ENCODE peak calls at places on chromosomes 7 and 10, in five cellular contexts. One of them, this sample, is unnamed.

GRCh38 chr7:48904975-48905374 is 19.4 kb upstream of the CDC14C start:
- DNase-seq in posterior vena cava: no peak
- DNase-seq in dermis blood vessel endothelial cell: no peak
- DNase-seq in Caco-2: no peak
- DNase-seq in A549: peak; percentile 50
- DNase-seq in this sample: no peak

GRCh38 chr10:70584366-70584765 is 18.2 kb downstream of the PRF1 start:
- DNase-seq in posterior vena cava: peak; percentile 48
- DNase-seq in dermis blood vessel endothelial cell: no peak
- DNase-seq in Caco-2: no peak
- DNase-seq in A549: no peak
- DNase-seq in this sample: no peak

GRCh38 chr10:32077896-32078295 is 21.7 kb upstream of the KIF5B start:
- DNase-seq in posterior vena cava: peak; percentile 87
- DNase-seq in dermis blood vessel endothelial cell: peak; percentile 17
- DNase-seq in Caco-2: no peak
- DNase-seq in A549: peak; percentile 28
- DNase-seq in this sample: peak; percentile 65

GRCh38 chr10:24951201-24952145 is 933 bp downstream of the PRTFDC1 start:
- DNase-seq in posterior vena cava: no peak
- DNase-seq in dermis blood vessel endothelial cell: peak; percentile 20
- DNase-seq in Caco-2: peak; percentile 75
- DNase-seq in A549: peak; percentile 46
- DNase-seq in this sample: peak; percentile 74

GRCh38 chr7:114026486-114027089 is 107.8 kb upstream of the PPP1R3A start:
- DNase-seq in posterior vena cava: no peak
- DNase-seq in dermis blood vessel endothelial cell: peak; percentile 77
- DNase-seq in Caco-2: no peak
- DNase-seq in A549: peak; percentile 48
- DNase-seq in this sample: no peak

GRCh38 chr7:51090411-51090810 is 226.2 kb downstream of the COBL start:
- DNase-seq in posterior vena cava: no peak
- DNase-seq in dermis blood vessel endothelial cell: no peak
- DNase-seq in Caco-2: no peak
- DNase-seq in A549: no peak
- DNase-seq in this sample: no peak

GRCh38 chr10:6713716-6714115 is 133.6 kb upstream of the PRKCQ start:
- DNase-seq in posterior vena cava: no peak
- DNase-seq in dermis blood vessel endothelial cell: peak; percentile 11
- DNase-seq in Caco-2: no peak
- DNase-seq in A549: no peak
- DNase-seq in this sample: no peak

GRCh38 chr10:118626953-118627352 is 31.5 kb upstream of the PRLHR start:
- DNase-seq in posterior vena cava: no peak
- DNase-seq in dermis blood vessel endothelial cell: no peak
- DNase-seq in Caco-2: no peak
- DNase-seq in A549: no peak
- DNase-seq in this sample: no peak

GRCh38 chr10:96261132-96261531 is 10.2 kb downstream of the BLNK start:
- DNase-seq in posterior vena cava: no peak
- DNase-seq in dermis blood vessel endothelial cell: no peak
- DNase-seq in Caco-2: no peak
- DNase-seq in A549: no peak
- DNase-seq in this sample: no peak

GRCh38 chr7:138865843-138866242 is 67.8 kb upstream of the ATP6V0A4 start:
- DNase-seq in posterior vena cava: no peak
- DNase-seq in dermis blood vessel endothelial cell: peak; percentile 24
- DNase-seq in Caco-2: no peak
- DNase-seq in A549: no peak
- DNase-seq in this sample: no peak

GRCh38 chr10:131127122-131127589 is 184.4 kb downstream of the TCERG1L start:
- DNase-seq in posterior vena cava: no peak
- DNase-seq in dermis blood vessel endothelial cell: no peak
- DNase-seq in Caco-2: peak; percentile 0
- DNase-seq in A549: no peak
- DNase-seq in this sample: no peak

GRCh38 chr10:87684001-87684628 is 24.4 kb downstream of the PAPSS2 start:
- DNase-seq in posterior vena cava: no peak
- DNase-seq in dermis blood vessel endothelial cell: no peak
- DNase-seq in Caco-2: no peak
- DNase-seq in A549: no peak
- DNase-seq in this sample: no peak

GRCh38 chr10:92493362-92493761 is 80.5 kb downstream of the IDE start:
- DNase-seq in posterior vena cava: no peak
- DNase-seq in dermis blood vessel endothelial cell: no peak
- DNase-seq in Caco-2: no peak
- DNase-seq in A549: no peak
- DNase-seq in this sample: no peak

GRCh38 chr10:96124230-96125141 is 5.6 kb upstream of the ZNF518A start:
- DNase-seq in posterior vena cava: no peak
- DNase-seq in dermis blood vessel endothelial cell: peak; percentile 21
- DNase-seq in Caco-2: peak; percentile 85
- DNase-seq in A549: peak; percentile 80
- DNase-seq in this sample: peak; percentile 39

GRCh38 chr7:139153832-139154231 is 44.3 kb upstream of the ZC3HAV1 start:
- DNase-seq in posterior vena cava: no peak
- DNase-seq in dermis blood vessel endothelial cell: peak; percentile 79
- DNase-seq in Caco-2: no peak
- DNase-seq in A549: peak; percentile 4
- DNase-seq in this sample: no peak

GRCh38 chr10:28082316-28082715 is 83.4 kb upstream of the ODAD2 start:
- DNase-seq in posterior vena cava: no peak
- DNase-seq in dermis blood vessel endothelial cell: no peak
- DNase-seq in Caco-2: no peak
- DNase-seq in A549: no peak
- DNase-seq in this sample: no peak

GRCh38 chr7:150974468-150975391 is 3.4 kb downstream of the KCNH2 start:
- DNase-seq in posterior vena cava: peak; percentile 83
- DNase-seq in dermis blood vessel endothelial cell: peak; percentile 27
- DNase-seq in Caco-2: no peak
- DNase-seq in A549: peak; percentile 44
- DNase-seq in this sample: peak; percentile 87

GRCh38 chr10:48457949-48458661 is 146.8 kb downstream of the ARHGAP22 start:
- DNase-seq in posterior vena cava: no peak
- DNase-seq in dermis blood vessel endothelial cell: no peak
- DNase-seq in Caco-2: peak; percentile 37
- DNase-seq in A549: no peak
- DNase-seq in this sample: no peak

GRCh38 chr10:88849224-88849623 is 2.4 kb downstream of the ANKRD22 start:
- DNase-seq in posterior vena cava: no peak
- DNase-seq in dermis blood vessel endothelial cell: no peak
- DNase-seq in Caco-2: no peak
- DNase-seq in A549: no peak
- DNase-seq in this sample: no peak

GRCh38 chr10:78413294-78414055 is 379.8 kb downstream of the RPS24 start:
- DNase-seq in posterior vena cava: peak; percentile 3
- DNase-seq in dermis blood vessel endothelial cell: no peak
- DNase-seq in Caco-2: no peak
- DNase-seq in A549: no peak
- DNase-seq in this sample: no peak

GRCh38 chr7:107980171-107980570 is 22.8 kb downstream of the LAMB1 start:
- DNase-seq in posterior vena cava: no peak
- DNase-seq in dermis blood vessel endothelial cell: no peak
- DNase-seq in Caco-2: no peak
- DNase-seq in A549: no peak
- DNase-seq in this sample: no peak

GRCh38 chr10:25078659-25079429 is 62.4 kb downstream of the THNSL1 start:
- DNase-seq in posterior vena cava: no peak
- DNase-seq in dermis blood vessel endothelial cell: no peak
- DNase-seq in Caco-2: peak; percentile 56
- DNase-seq in A549: peak; percentile 42
- DNase-seq in this sample: no peak

GRCh38 chr10:103534621-103535498 is 41.4 kb downstream of the NEURL1 start:
- DNase-seq in posterior vena cava: peak; percentile 52
- DNase-seq in dermis blood vessel endothelial cell: no peak
- DNase-seq in Caco-2: no peak
- DNase-seq in A549: no peak
- DNase-seq in this sample: no peak

GRCh38 chr7:48781783-48782182 is 142.6 kb upstream of the CDC14C start:
- DNase-seq in posterior vena cava: no peak
- DNase-seq in dermis blood vessel endothelial cell: no peak
- DNase-seq in Caco-2: no peak
- DNase-seq in A549: no peak
- DNase-seq in this sample: no peak

GRCh38 chr7:44194069-44194468 is 4.8 kb upstream of the GCK start:
- DNase-seq in posterior vena cava: no peak
- DNase-seq in dermis blood vessel endothelial cell: no peak
- DNase-seq in Caco-2: no peak
- DNase-seq in A549: no peak
- DNase-seq in this sample: no peak

GRCh38 chr7:150420987-150421674 is 29.3 kb upstream of the GIMAP8 start:
- DNase-seq in posterior vena cava: peak; percentile 94
- DNase-seq in dermis blood vessel endothelial cell: peak; percentile 89
- DNase-seq in Caco-2: peak; percentile 88
- DNase-seq in A549: peak; percentile 79
- DNase-seq in this sample: peak; percentile 83

GRCh38 chr10:85926136-85926535 is 440.5 kb downstream of the GRID1 start:
- DNase-seq in posterior vena cava: no peak
- DNase-seq in dermis blood vessel endothelial cell: no peak
- DNase-seq in Caco-2: no peak
- DNase-seq in A549: no peak
- DNase-seq in this sample: no peak

GRCh38 chr7:19713676-19714075 is 4.8 kb upstream of the POLR1F start:
- DNase-seq in posterior vena cava: no peak
- DNase-seq in dermis blood vessel endothelial cell: peak; percentile 70
- DNase-seq in Caco-2: no peak
- DNase-seq in A549: peak; percentile 54
- DNase-seq in this sample: no peak

GRCh38 chr10:7053195-7053594 is 357.6 kb downstream of the SFMBT2 start:
- DNase-seq in posterior vena cava: no peak
- DNase-seq in dermis blood vessel endothelial cell: no peak
- DNase-seq in Caco-2: no peak
- DNase-seq in A549: no peak
- DNase-seq in this sample: no peak

GRCh38 chr7:14521183-14521582 is 381.4 kb downstream of the DGKB start:
- DNase-seq in posterior vena cava: no peak
- DNase-seq in dermis blood vessel endothelial cell: no peak
- DNase-seq in Caco-2: no peak
- DNase-seq in A549: no peak
- DNase-seq in this sample: no peak

GRCh38 chr7:5001003-5001402 is 42.0 kb upstream of the MMD2 start:
- DNase-seq in posterior vena cava: no peak
- DNase-seq in dermis blood vessel endothelial cell: no peak
- DNase-seq in Caco-2: no peak
- DNase-seq in A549: no peak
- DNase-seq in this sample: no peak

GRCh38 chr7:24732646-24733413 is 24.4 kb downstream of the GSDME start:
- DNase-seq in posterior vena cava: no peak
- DNase-seq in dermis blood vessel endothelial cell: peak; percentile 19
- DNase-seq in Caco-2: peak; percentile 65
- DNase-seq in A549: peak; percentile 71
- DNase-seq in this sample: no peak

GRCh38 chr10:70234668-70235447 is 1.6 kb upstream of the PPA1 start:
- DNase-seq in posterior vena cava: no peak
- DNase-seq in dermis blood vessel endothelial cell: no peak
- DNase-seq in Caco-2: no peak
- DNase-seq in A549: no peak
- DNase-seq in this sample: no peak

GRCh38 chr7:114818501-114818900 is 103.4 kb upstream of the MDFIC start:
- DNase-seq in posterior vena cava: no peak
- DNase-seq in dermis blood vessel endothelial cell: peak; percentile 8
- DNase-seq in Caco-2: no peak
- DNase-seq in A549: peak; percentile 41
- DNase-seq in this sample: no peak

GRCh38 chr7:93894426-93894825 is 3.9 kb upstream of the TFPI2 start:
- DNase-seq in posterior vena cava: no peak
- DNase-seq in dermis blood vessel endothelial cell: no peak
- DNase-seq in Caco-2: no peak
- DNase-seq in A549: no peak
- DNase-seq in this sample: no peak

GRCh38 chr10:71713135-71714040 is 6.2 kb downstream of the C10orf105 start:
- DNase-seq in posterior vena cava: peak; percentile 96
- DNase-seq in dermis blood vessel endothelial cell: peak; percentile 59
- DNase-seq in Caco-2: no peak
- DNase-seq in A549: no peak
- DNase-seq in this sample: peak; percentile 96

GRCh38 chr7:133675510-133676218 is 422.8 kb downstream of the EXOC4 start:
- DNase-seq in posterior vena cava: no peak
- DNase-seq in dermis blood vessel endothelial cell: no peak
- DNase-seq in Caco-2: no peak
- DNase-seq in A549: no peak
- DNase-seq in this sample: no peak

GRCh38 chr7:32942783-32943653 is 14.2 kb upstream of the FKBP9 start:
- DNase-seq in posterior vena cava: peak; percentile 92
- DNase-seq in dermis blood vessel endothelial cell: peak; percentile 84
- DNase-seq in Caco-2: peak; percentile 80
- DNase-seq in A549: peak; percentile 81
- DNase-seq in this sample: peak; percentile 84

This sample was measured in right cardiac atrium.